ENCODE peak calls at places on chromosomes 13 and 19, in six cellular contexts. O is stimulated activated CD4-positive, alpha-beta T cell treated with anti-CD3 and anti-CD28 coated beads, Interleukin-15, amount 100 ng/mL, for 1 hour; V is non-pigmented ciliary epithelial cell; L is GM23248; P is stimulated activated CD8-positive, alpha-beta memory T cell treated with anti-CD3 and anti-CD28 coated beads, Interleukin-4, amount 100 ng/mL, for 1 hour; W is cardiac fibroblast. F is an unnamed sample.

GRCh38 chr19:53906211-53907192 is 2.6 kb upstream of the CACNG7 start:
- DNase-seq in W (peak; percentile 28), O (peak; percentile 35), P (peak; percentile 30), V (no peak), L (peak; percentile 45), F (no peak)

GRCh38 chr13:99730403-99730802 is 229.1 kb downstream of the TM9SF2 start:
- DNase-seq in O (no peak), L (no peak), V (no peak), W (no peak), P (no peak), F (no peak)

GRCh38 chr13:100124265-100124664 is 35.4 kb downstream of the PCCA start:
- DNase-seq in V (no peak), L (peak; percentile 54), W (peak; percentile 50), P (no peak), O (no peak), F (no peak)

GRCh38 chr13:91351123-91351522 is 3.6 kb downstream of the MIR17HG start:
- DNase-seq in W (no peak), L (no peak), V (no peak), P (no peak), O (no peak), F (no peak)

GRCh38 chr13:75788494-75788991 is 152.4 kb downstream of the LMO7 start:
- DNase-seq in P (no peak), W (peak; percentile 87), L (peak; percentile 89), O (no peak), V (peak; percentile 78), F (no peak)

GRCh38 chr13:64083396-64083795 is 2667.7 kb upstream of the PCDH20 start:
- DNase-seq in L (no peak), W (peak; percentile 3), V (no peak), O (no peak), P (no peak), F (no peak)

GRCh38 chr19:33468361-33469170 is 53.0 kb downstream of the PEPD start:
- DNase-seq in O (no peak), P (no peak), V (no peak), L (no peak), W (no peak), F (peak; percentile 81)

GRCh38 chr19:38143847-38144246 is 80.2 kb downstream of the DPF1 start:
- DNase-seq in P (no peak), V (no peak), L (no peak), W (no peak), O (no peak), F (no peak)

GRCh38 chr19:3783660-3784584 is 2.3 kb downstream of the MATK start:
- DNase-seq in L (no peak), V (no peak), P (no peak), W (no peak), O (no peak), F (no peak)

GRCh38 chr19:19042732-19043274 is 9.4 kb downstream of the ARMC6 start:
- DNase-seq in P (no peak), W (no peak), O (no peak), L (no peak), V (no peak), F (no peak)

GRCh38 chr19:34089566-34089965 is 82.7 kb upstream of the LSM14A start:
- DNase-seq in O (no peak), P (no peak), V (no peak), W (no peak), L (no peak), F (no peak)

GRCh38 chr13:24128112-24128511 is 32.4 kb upstream of the SPATA13 start:
- DNase-seq in V (no peak), W (no peak), P (no peak), O (no peak), L (no peak), F (no peak)

GRCh38 chr13:46172531-46172991 is 9.4 kb downstream of the LCP1 start:
- DNase-seq in L (no peak), W (peak; percentile 9), V (no peak), P (no peak), O (no peak), F (no peak)

GRCh38 chr13:27200413-27201066 is 28.9 kb upstream of the USP12 start:
- DNase-seq in O (no peak), W (no peak), V (no peak), L (no peak), P (no peak), F (no peak)

GRCh38 chr13:20198781-20199180 is 6.0 kb upstream of the GJB2 start:
- DNase-seq in O (no peak), W (no peak), V (no peak), P (no peak), L (no peak), F (no peak)

GRCh38 chr19:45507864-45508680 is 793 bp downstream of the VASP start:
- DNase-seq in W (peak; percentile 40), V (no peak), O (no peak), P (no peak), L (peak; percentile 65), F (no peak)

GRCh38 chr13:93307651-93308050 is 81.0 kb downstream of the GPC6 start:
- DNase-seq in W (no peak), P (no peak), O (no peak), V (no peak), L (peak; percentile 20), F (no peak)

GRCh38 chr19:39448271-39448670 is 2.9 kb downstream of the SUPT5H start:
- DNase-seq in V (no peak), W (peak; percentile 39), P (no peak), O (no peak), L (peak; percentile 67), F (no peak)

GRCh38 chr19:30049226-30049625 is 107.2 kb downstream of the URI1 start:
- DNase-seq in W (no peak), O (no peak), P (no peak), V (no peak), L (no peak), F (no peak)

GRCh38 chr13:87147076-87147475 is 524.1 kb upstream of the SLITRK5 start:
- DNase-seq in O (no peak), P (no peak), L (peak; percentile 71), W (peak; percentile 4), V (peak; percentile 37), F (no peak)

GRCh38 chr13:40275155-40275554 is 391.3 kb downstream of the FOXO1 start:
- DNase-seq in V (no peak), L (no peak), P (no peak), O (no peak), W (no peak), F (no peak)

GRCh38 chr19:56138069-56138468 is 3.0 kb upstream of the ZNF444 start:
- DNase-seq in W (peak; percentile 30), O (no peak), P (no peak), V (no peak), L (no peak), F (no peak)

GRCh38 chr13:35826626-35827254 is 304.4 kb downstream of the DCLK1 start:
- DNase-seq in O (no peak), W (no peak), V (no peak), L (no peak), P (no peak), F (no peak)

GRCh38 chr19:46133101-46133627 is 8.7 kb upstream of the IGFL3 start:
- DNase-seq in L (peak; percentile 81), P (no peak), W (peak; percentile 98), V (peak; percentile 98), O (no peak), F (no peak)

GRCh38 chr13:46598140-46598819 is 45.3 kb downstream of the LRCH1 start:
- DNase-seq in O (no peak), L (no peak), W (peak; percentile 47), V (no peak), P (no peak), F (no peak)